ENCODE peak calls at places on chromosomes 2 and 18, in nine cellular contexts. U is endodermal cell; G is HCT116; Z is CD8-positive, alpha-beta memory T cell; F is WERI-Rb-1; J is brain microvascular endothelial cell; O is neural progenitor cell; M is GM23338; B is mesendoderm. V is an unnamed sample. For H3K36me3 and H3K27me3, the result is how much of the 10 kb centered on the place peaks cover.

GRCh38 chr18:6414723-6415362 is at the start of gene L3MBTL4:
- DNase-seq in G (no peak), B (peak), F (no peak), U (peak), Z (no peak), J (no peak), O (peak), M (peak), V (peak)

GRCh38 chr2:186827862-186828492 is 21.0 kb downstream of the ZSWIM2 start:
- DNase-seq in M (no peak), F (no peak), B (no peak), J (no peak), G (no peak), O (no peak), Z (no peak), U (no peak), V (no peak)

GRCh38 chr2:529425-529824 is 147.8 kb downstream of the TMEM18 start:
- DNase-seq in Z (no peak), O (peak), F (peak), J (peak), B (peak), M (peak), G (peak), U (no peak), V (peak)

GRCh38 chr2:28357948-28358667 is 34.5 kb upstream of the FOSL2 start:
- DNase-seq in O (no peak), F (peak), U (no peak), Z (no peak), B (no peak), G (no peak), M (no peak), J (peak), V (peak)

GRCh38 chr2:237724811-237725478 is 73.6 kb upstream of the RBM44 start:
- DNase-seq in Z (no peak), O (no peak), F (no peak), J (no peak), M (no peak), U (no peak), G (no peak), B (no peak), V (no peak)

GRCh38 chr2:47531378-47532042 is 128.6 kb downstream of the MSH2 start:
- DNase-seq in F (no peak), Z (no peak), U (no peak), M (no peak), O (no peak), G (no peak), B (no peak), J (no peak), V (no peak)

GRCh38 chr18:35110554-35111058 is 69.4 kb downstream of the MAPRE2 start:
- DNase-seq in B (no peak), G (no peak), Z (no peak), U (no peak), M (no peak), J (peak), O (no peak), F (no peak), V (no peak)

GRCh38 chr2:232211743-232212686 is 166.5 kb upstream of the ALPP start:
- DNase-seq in B (no peak), U (no peak), G (no peak), Z (no peak), M (no peak), F (no peak), O (no peak), J (no peak), V (no peak)

GRCh38 chr2:222919841-222920609 is 59.2 kb downstream of the ACSL3 start:
- DNase-seq in G (no peak), U (no peak), Z (no peak), F (no peak), J (peak), B (peak), O (no peak), M (no peak), V (no peak)

GRCh38 chr2:20209373-20210109 is 15.4 kb downstream of the SDC1 start:
- DNase-seq in G (no peak), F (no peak), O (no peak), U (peak), B (no peak), J (no peak), Z (no peak), M (no peak), V (no peak)

GRCh38 chr18:41905786-41906527 is 49.1 kb upstream of the PIK3C3 start:
- DNase-seq in O (peak), M (no peak), Z (no peak), F (peak), J (peak), B (peak), U (no peak), G (no peak), V (no peak)

GRCh38 chr2:232563580-232563979 is 13.1 kb downstream of the EIF4E2 start:
- DNase-seq in F (no peak), O (no peak), Z (no peak), B (no peak), J (no peak), U (no peak), G (no peak), M (no peak), V (no peak)

GRCh38 chr18:7116832-7117389 is 686 bp downstream of the LAMA1 start:
- DNase-seq in M (peak), B (peak), J (no peak), G (no peak), F (peak), Z (no peak), O (peak), U (peak), V (peak)

GRCh38 chr2:222993920-222994650 is 57.9 kb upstream of the KCNE4 start:
- DNase-seq in M (no peak), Z (no peak), F (no peak), U (no peak), O (no peak), B (peak), G (no peak), J (peak), V (no peak)

GRCh38 chr2:168456526-168457176 is 579 bp downstream of the CERS6 start:
- DNase-seq in U (peak), B (peak), O (peak), G (no peak), Z (no peak), J (no peak), F (peak), M (peak), V (peak)

GRCh38 chr18:8107426-8107825 is 501.8 kb upstream of the RAB12 start:
- DNase-seq in F (no peak), J (no peak), M (no peak), G (no peak), B (no peak), Z (no peak), U (no peak), O (no peak), V (no peak)

GRCh38 chr2:180657054-180657453 is 323.4 kb upstream of the UBE2E3 start:
- DNase-seq in J (peak), Z (no peak), F (no peak), U (no peak), B (peak), O (no peak), G (peak), M (no peak), V (no peak)

GRCh38 chr2:127562930-127563329 is 27.4 kb downstream of the MYO7B start:
- DNase-seq in F (no peak), U (no peak), B (no peak), G (no peak), Z (no peak), J (no peak), O (no peak), M (no peak), V (no peak)

GRCh38 chr2:203714112-203714511 is 7.7 kb downstream of the CD28 start:
- DNase-seq in J (no peak), Z (no peak), F (no peak), M (no peak), B (no peak), U (no peak), O (no peak), G (no peak), V (no peak)

GRCh38 chr2:118221952-118222594 is 133.8 kb downstream of the INSIG2 start:
- DNase-seq in B (peak), G (peak), F (peak), U (peak), O (peak), M (peak), Z (no peak), J (peak), V (peak)

GRCh38 chr2:53828331-53828730 is 31.4 kb downstream of the GPR75 start:
- DNase-seq in M (no peak), Z (no peak), F (no peak), O (no peak), J (no peak), B (no peak), G (no peak), U (no peak), V (no peak)

GRCh38 chr2:220665108-220665471 is 907.0 kb downstream of the EPHA4 start:
- DNase-seq in G (no peak), U (no peak), M (no peak), Z (no peak), O (no peak), B (no peak), J (no peak), F (no peak), V (no peak)

GRCh38 chr2:199627417-199627816 is 169.7 kb upstream of the SATB2 start:
- DNase-seq in G (no peak), M (no peak), O (no peak), U (no peak), B (no peak), Z (no peak), F (no peak), J (no peak), V (no peak)

GRCh38 chr2:199629301-199629700 is 171.6 kb upstream of the SATB2 start:
- DNase-seq in U (no peak), O (no peak), J (no peak), G (no peak), F (no peak), Z (no peak), B (peak), M (peak), V (no peak)

DNA sequence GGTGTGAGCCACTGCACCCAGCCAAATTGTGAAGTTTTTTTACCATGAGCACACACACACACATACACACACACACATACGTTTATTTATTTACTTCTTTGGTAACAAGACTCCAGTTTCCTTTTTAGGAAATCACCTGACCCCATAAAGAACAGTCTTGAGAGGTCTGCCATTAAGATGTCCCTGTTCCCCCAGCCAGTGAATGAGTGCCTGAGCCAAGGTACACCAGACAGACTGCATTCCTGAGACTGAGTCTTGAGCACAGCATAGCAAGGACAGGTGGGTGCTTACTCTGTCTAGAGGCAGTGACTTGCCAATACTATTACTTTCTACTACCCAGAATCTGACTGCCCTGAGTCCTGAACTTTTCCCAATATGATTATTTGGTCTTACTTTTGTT is 167.2 kb upstream of the SATB2 start:
- DNase-seq in U (no peak), O (no peak), G (no peak), Z (no peak), J (no peak), F (no peak), M (peak), B (peak), V (no peak)
- H3K36me3 ChIP-seq in U (under half), O (under half), G (under half), Z (under half), J (under half), F (under half), M (under half), B (under half), V (under half)

DNA sequence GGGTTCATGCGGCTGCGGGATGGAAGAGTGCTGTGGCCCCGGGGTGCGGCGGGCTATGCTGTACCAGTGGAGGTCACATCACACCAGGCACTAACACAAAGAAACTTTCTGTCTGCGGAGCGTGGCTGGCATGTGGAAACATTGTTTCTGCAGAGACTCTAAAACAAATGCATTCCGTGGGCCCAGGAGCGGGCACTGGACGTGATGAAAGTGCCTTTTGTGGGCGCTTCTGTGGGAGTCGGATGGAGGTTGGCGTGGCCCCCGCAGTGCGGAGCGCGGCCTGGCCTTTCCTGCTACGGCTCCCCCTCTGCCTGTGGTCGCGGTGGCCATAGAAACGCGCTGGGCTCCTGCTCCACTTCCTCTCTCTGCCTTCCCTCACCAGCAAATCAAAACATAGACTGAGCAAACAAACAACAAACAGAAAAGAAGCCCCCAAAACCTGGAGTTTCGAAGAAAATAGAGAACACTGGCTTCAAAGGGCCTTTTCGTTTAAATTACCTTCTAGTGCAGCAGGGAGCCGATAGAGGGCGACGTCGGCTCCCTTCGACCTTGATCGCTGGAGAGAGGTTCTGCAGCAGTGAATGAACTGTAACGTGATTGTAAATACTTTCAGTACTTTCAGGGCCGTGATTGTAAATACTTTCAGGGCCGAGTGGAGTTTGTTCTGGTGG is 51.4 kb downstream of the KIF5C start:
- DNase-seq in G (peak), U (peak), B (peak), Z (peak), J (no peak), F (peak), O (peak), M (peak), V (peak)
- H3K4me3 ChIP-seq in G (peak), U (no peak), B (no peak), Z (peak), J (peak), F (no peak), O (no peak), M (no peak), V (no peak)

DNA sequence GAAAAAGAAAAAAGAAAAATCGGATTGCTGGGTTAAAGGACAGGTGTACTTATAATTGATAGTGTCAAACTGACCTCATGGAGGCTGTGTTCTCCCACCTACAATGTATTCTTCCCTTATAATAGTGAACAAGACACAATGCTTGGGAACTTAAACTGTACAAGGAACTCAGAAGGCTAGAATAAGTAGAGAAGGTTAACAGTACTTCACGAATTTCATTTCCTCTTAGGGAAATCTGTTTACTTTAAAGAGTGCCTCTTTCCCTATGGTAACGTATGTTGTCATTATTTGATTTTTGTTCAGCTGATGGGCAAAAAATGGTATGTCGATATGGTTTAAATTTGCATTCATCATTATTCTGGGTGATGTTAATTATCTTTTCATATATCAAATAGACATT is 9.3 kb upstream of the HK2 start:
- DNase-seq in Z (no peak), U (no peak), F (no peak), J (no peak), G (no peak), B (no peak), M (no peak), O (no peak), V (no peak)
- H3K27me3 ChIP-seq in Z (under half), U (under half), F (under half), J (under half), G (under half), B (under half), M (under half), O (under half), V (under half)

DNA sequence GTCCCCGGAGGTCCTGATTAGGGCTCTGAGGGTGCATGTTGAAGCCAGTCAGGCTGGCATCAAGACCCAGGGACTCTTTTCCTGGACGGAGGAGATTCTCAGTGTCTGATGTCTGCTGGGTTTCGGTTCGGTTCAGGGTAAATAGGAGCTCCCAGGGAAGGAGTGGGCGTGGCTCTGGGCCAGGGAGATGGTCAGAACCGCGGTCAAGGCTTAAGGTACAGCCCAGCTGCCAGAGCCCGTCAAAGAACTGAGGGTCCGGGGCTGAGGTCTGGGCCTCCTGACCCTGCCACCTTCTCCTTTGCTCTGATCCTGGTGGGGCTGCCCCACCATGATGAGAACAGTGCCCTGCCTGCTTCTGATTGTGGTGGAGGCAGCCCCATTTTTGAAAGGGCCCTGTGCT is 39.8 kb downstream of the LPIN1 start:
- DNase-seq in J (no peak), U (no peak), Z (no peak), B (no peak), M (no peak), G (no peak), F (no peak), O (no peak), V (no peak)
- H3K36me3 ChIP-seq in J (under half), U (half or more), Z (half or more), B (under half), M (under half), G (under half), F (half or more), O (under half), V (under half)

GRCh38 chr2:67716895-67717294 is 319.8 kb downstream of the ETAA1 start:
- DNase-seq in O (no peak), G (no peak), U (no peak), Z (no peak), M (no peak), F (no peak), J (no peak), B (no peak), V (no peak)

GRCh38 chr2:67713376-67713775 is 316.2 kb downstream of the ETAA1 start:
- DNase-seq in Z (no peak), O (no peak), M (no peak), G (no peak), B (no peak), U (no peak), J (no peak), F (no peak), V (no peak)

GRCh38 chr2:67719351-67719750 is 322.2 kb downstream of the ETAA1 start:
- DNase-seq in Z (no peak), B (no peak), F (no peak), M (no peak), J (no peak), G (no peak), U (no peak), O (no peak), V (no peak)

DNA sequence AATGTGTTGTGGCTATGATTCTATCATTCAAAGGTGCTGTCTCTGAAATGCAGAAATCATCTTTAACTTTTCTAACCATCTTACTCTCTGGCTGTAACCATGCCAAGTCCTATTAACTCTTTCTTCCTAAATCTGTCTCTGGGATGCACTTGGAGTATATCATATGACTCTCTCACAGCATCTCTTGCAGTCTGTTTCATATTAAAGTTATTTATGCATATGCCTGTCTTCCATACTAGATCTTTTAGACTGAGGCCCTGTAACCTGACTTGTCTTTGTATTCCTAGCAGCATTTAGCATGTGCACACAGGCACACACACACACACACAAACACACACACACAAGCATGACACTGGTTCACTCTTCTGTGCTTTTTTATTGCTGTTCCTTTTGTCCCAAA is 320.6 kb downstream of the ETAA1 start:
- DNase-seq in B (no peak), M (no peak), U (no peak), Z (no peak), O (no peak), F (no peak), J (no peak), G (no peak), V (no peak)
- H3K4me3 ChIP-seq in B (no peak), M (no peak), U (no peak), Z (no peak), O (no peak), F (no peak), J (no peak), G (no peak), V (no peak)

DNA sequence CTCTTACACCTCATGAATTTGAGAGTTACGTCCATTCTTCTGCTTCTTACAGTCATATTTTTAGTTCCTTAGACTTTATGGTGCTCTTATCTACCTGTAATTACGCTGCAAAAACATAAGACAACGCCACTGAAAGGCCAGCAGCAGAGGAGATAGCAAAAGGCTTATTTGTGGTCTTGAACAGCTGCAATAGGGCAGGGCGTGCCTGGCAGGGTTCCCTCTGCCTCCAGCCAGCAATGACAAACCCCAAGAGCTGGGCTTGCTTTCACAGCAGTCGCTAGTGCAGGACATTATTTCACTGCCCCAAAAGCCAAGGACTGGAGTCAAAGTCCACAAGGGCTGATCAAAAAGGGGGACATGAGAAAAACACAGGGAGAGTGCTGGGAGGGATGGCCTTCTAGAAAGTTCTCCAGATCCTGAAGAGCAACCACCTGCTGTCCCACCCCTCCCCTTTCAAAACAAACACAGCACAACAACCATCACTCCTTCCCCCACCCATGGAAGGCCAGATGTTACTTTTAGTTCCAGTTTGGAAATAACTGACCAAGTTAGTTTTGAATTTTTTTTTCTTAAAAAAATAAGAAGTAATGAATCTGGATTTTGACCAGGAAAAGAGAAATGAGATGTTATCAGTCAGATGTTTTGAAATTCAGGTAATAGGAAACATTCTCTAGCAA is 127.8 kb downstream of the RBMS1 start:
- DNase-seq in Z (no peak), F (no peak), B (no peak), O (no peak), G (no peak), U (no peak), M (no peak), J (no peak), V (no peak)
- H3K27me3 ChIP-seq in Z (under half), F (under half), B (under half), O (under half), G (under half), U (under half), M (under half), J (under half), V (under half)

GRCh38 chr2:45008296-45009129 is 739 bp downstream of the SIX2 start:
- DNase-seq in O (peak), U (peak), F (no peak), J (no peak), B (peak), Z (no peak), M (peak), G (no peak), V (peak)
- H3K36me3 ChIP-seq in O (under half), U (under half), F (under half), J (under half), B (under half), Z (under half), M (under half), G (under half), V (under half)

DNA sequence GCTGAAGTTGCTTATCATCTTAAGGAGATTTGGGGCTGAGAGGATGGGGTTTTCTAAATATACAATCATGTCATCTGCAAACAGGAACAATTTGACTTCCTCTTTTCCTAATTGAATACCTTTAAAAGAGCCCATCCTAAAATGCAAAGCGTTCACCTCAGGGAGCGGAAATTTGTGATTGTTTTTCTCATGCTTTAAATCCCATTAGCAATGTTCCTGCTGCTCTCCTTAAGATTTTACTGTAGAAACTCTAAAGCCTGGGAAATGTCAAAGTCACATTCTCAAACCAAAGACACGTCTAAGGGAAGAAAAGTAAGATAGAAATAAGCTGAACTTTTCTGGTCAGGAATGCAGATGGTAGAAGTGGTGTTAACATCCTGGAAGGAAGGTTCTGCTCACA is 285.8 kb upstream of the MAP2 start:
- DNase-seq in J (no peak), G (no peak), Z (no peak), B (peak), O (no peak), M (peak), F (no peak), U (peak), V (peak)
- H3K4me3 ChIP-seq in J (no peak), G (no peak), Z (no peak), B (no peak), O (no peak), M (no peak), F (no peak), U (no peak), V (no peak)